ENCODE peak calls at places on chromosomes 4 and X, in four cellular contexts. One of them, this sample, is unnamed.

GRCh38 chrX:103363046-103363445 is 6.7 kb downstream of the TCEAL9 start:
- DNase-seq in effector CD4-positive, alpha-beta T cell: no peak
- DNase-seq in SIG-M5: no peak
- DNase-seq in endodermal cell: no peak
- DNase-seq in this sample: no peak

GRCh38 chr4:130985371-130985770 is 1889.4 kb downstream of the C4orf33 start:
- DNase-seq in endodermal cell: no peak
- DNase-seq in effector CD4-positive, alpha-beta T cell: no peak
- DNase-seq in SIG-M5: no peak
- DNase-seq in this sample: no peak

GRCh38 chr4:89616382-89616781 is 220.6 kb downstream of the SNCA start:
- DNase-seq in SIG-M5: no peak
- DNase-seq in effector CD4-positive, alpha-beta T cell: no peak
- DNase-seq in endodermal cell: no peak
- DNase-seq in this sample: no peak

GRCh38 chr4:46506876-46507275 is 116.9 kb upstream of the GABRA2 start:
- DNase-seq in endodermal cell: no peak
- DNase-seq in effector CD4-positive, alpha-beta T cell: no peak
- DNase-seq in SIG-M5: no peak
- DNase-seq in this sample: no peak

GRCh38 chrX:54063361-54063760 is 19.1 kb upstream of the PHF8 start:
- DNase-seq in effector CD4-positive, alpha-beta T cell: no peak
- DNase-seq in endodermal cell: no peak
- DNase-seq in SIG-M5: no peak
- DNase-seq in this sample: no peak

GRCh38 chr4:140049024-140049923 is 104.7 kb downstream of the MAML3 start:
- DNase-seq in effector CD4-positive, alpha-beta T cell: peak; percentile 19
- DNase-seq in endodermal cell: peak; percentile 91
- DNase-seq in SIG-M5: peak; percentile 8
- DNase-seq in this sample: peak; percentile 9

GRCh38 chr4:31085736-31086135 is 365.6 kb downstream of the PCDH7 start:
- DNase-seq in effector CD4-positive, alpha-beta T cell: no peak
- DNase-seq in endodermal cell: no peak
- DNase-seq in SIG-M5: no peak
- DNase-seq in this sample: no peak

GRCh38 chr4:176885224-176885623 is 92.5 kb upstream of the VEGFC start:
- DNase-seq in effector CD4-positive, alpha-beta T cell: no peak
- DNase-seq in endodermal cell: no peak
- DNase-seq in SIG-M5: no peak
- DNase-seq in this sample: no peak

GRCh38 chr4:53576676-53577372 is 14.5 kb downstream of the LNX1 start:
- DNase-seq in SIG-M5: no peak
- DNase-seq in effector CD4-positive, alpha-beta T cell: no peak
- DNase-seq in endodermal cell: no peak
- DNase-seq in this sample: no peak

GRCh38 chrX:39012561-39013209 is 211.4 kb downstream of the MID1IP1 start:
- DNase-seq in effector CD4-positive, alpha-beta T cell: no peak
- DNase-seq in SIG-M5: no peak
- DNase-seq in endodermal cell: no peak
- DNase-seq in this sample: no peak

GRCh38 chr4:54940996-54941395 is 184.4 kb downstream of the KDR start:
- DNase-seq in SIG-M5: no peak
- DNase-seq in effector CD4-positive, alpha-beta T cell: no peak
- DNase-seq in endodermal cell: no peak
- DNase-seq in this sample: no peak

GRCh38 chrX:154409222-154409871 is at the start of gene DNASE1L1:
- DNase-seq in effector CD4-positive, alpha-beta T cell: no peak
- DNase-seq in endodermal cell: peak; percentile 97
- DNase-seq in SIG-M5: no peak
- DNase-seq in this sample: no peak

GRCh38 chr4:53563824-53564223 is 27.5 kb downstream of the LNX1 start:
- DNase-seq in endodermal cell: no peak
- DNase-seq in effector CD4-positive, alpha-beta T cell: no peak
- DNase-seq in SIG-M5: no peak
- DNase-seq in this sample: no peak

GRCh38 chrX:120358687-120359086 is 3.2 kb upstream of the ATP1B4 start:
- DNase-seq in endodermal cell: no peak
- DNase-seq in effector CD4-positive, alpha-beta T cell: no peak
- DNase-seq in SIG-M5: no peak
- DNase-seq in this sample: no peak

GRCh38 chrX:123468481-123468880 is 264.4 kb downstream of the THOC2 start:
- DNase-seq in SIG-M5: no peak
- DNase-seq in effector CD4-positive, alpha-beta T cell: no peak
- DNase-seq in endodermal cell: no peak
- DNase-seq in this sample: no peak

GRCh38 chr4:185912779-185913178 is 100.8 kb upstream of the SORBS2 start:
- DNase-seq in SIG-M5: no peak
- DNase-seq in effector CD4-positive, alpha-beta T cell: no peak
- DNase-seq in endodermal cell: no peak
- DNase-seq in this sample: no peak